ENCODE peak calls at places on chromosomes 2 and 18, in six cellular contexts. X is IMR-90, Y is HT1080, T is NCI-H526, K is NCI-H1436, A is EL. C is an unnamed sample.

GRCh38 chr2:170465241-170465640 is 249.9 kb upstream of the SP5 start:
- DNase-seq in Y (peak), X (no peak), T (no peak), A (peak), K (no peak), C (no peak)

GRCh38 chr2:230225486-230225885 is at the start of gene SP140:
- DNase-seq in X (no peak), K (no peak), T (no peak), Y (no peak), A (no peak), C (peak)

GRCh38 chr2:47174731-47175361 is 19.7 kb upstream of the STPG4 start:
- DNase-seq in Y (peak), T (no peak), X (peak), A (peak), K (peak), C (no peak)

GRCh38 chr18:24016643-24017042 is 2.1 kb downstream of the TTC39C start:
- DNase-seq in A (no peak), K (no peak), Y (peak), T (peak), X (no peak), C (peak)

GRCh38 chr2:191218292-191218898 is 26.8 kb upstream of the MYO1B start:
- DNase-seq in X (peak), A (peak), K (peak), T (peak), Y (peak), C (peak)

GRCh38 chr2:217451634-217452033 is 551.2 kb downstream of the TNS1 start:
- DNase-seq in X (peak), A (peak), K (no peak), T (no peak), Y (peak), C (no peak)

GRCh38 chr2:67997528-67998267 is 65.1 kb downstream of the C1D start:
- DNase-seq in Y (peak), X (peak), A (peak), K (no peak), T (no peak), C (no peak)

GRCh38 chr2:193963472-193964119 is 1693.4 kb upstream of the SLC39A10 start:
- DNase-seq in X (no peak), A (no peak), Y (peak), K (peak), T (peak), C (peak)

GRCh38 chr18:65082907-65083306 is 667.9 kb upstream of the CDH7 start:
- DNase-seq in Y (no peak), A (no peak), T (no peak), X (no peak), K (no peak), C (no peak)

GRCh38 chr2:97951155-97951670 is 44.5 kb downstream of the TMEM131 start:
- DNase-seq in K (no peak), Y (peak), A (peak), T (no peak), X (peak), C (no peak)

GRCh38 chr2:74845217-74845751 is 11.4 kb downstream of the HK2 start:
- DNase-seq in A (peak), Y (peak), K (no peak), T (no peak), X (peak), C (peak)

GRCh38 chr2:98710709-98711108 is 20.2 kb downstream of the MGAT4A start:
- DNase-seq in A (no peak), K (no peak), X (no peak), Y (no peak), T (no peak), C (no peak)

GRCh38 chr2:130390460-130391057 is 34.7 kb downstream of the PTPN18 start:
- DNase-seq in X (no peak), T (no peak), K (no peak), Y (no peak), A (no peak), C (peak)

GRCh38 chr2:162175720-162176119 is 23.7 kb upstream of the GCG start:
- DNase-seq in T (no peak), X (no peak), A (no peak), Y (no peak), K (no peak), C (no peak)

GRCh38 chr2:48346124-48346536 is 183.8 kb upstream of the STON1 start:
- DNase-seq in A (peak), X (peak), K (no peak), T (no peak), Y (peak), C (peak)

GRCh38 chr2:85154048-85154753 is 21.0 kb downstream of the TCF7L1 start:
- DNase-seq in Y (no peak), A (no peak), X (peak), K (no peak), T (no peak), C (no peak)

GRCh38 chr2:218717262-218717661 is 6.6 kb downstream of the TTLL4 start:
- DNase-seq in X (peak), A (peak), T (no peak), K (no peak), Y (peak), C (no peak)

GRCh38 chr18:22879279-22879678 is 53.8 kb upstream of the RBBP8 start:
- DNase-seq in Y (no peak), A (no peak), T (peak), K (no peak), X (no peak), C (no peak)

GRCh38 chr2:106537711-106538275 is 50.6 kb downstream of the CD8B2 start:
- DNase-seq in K (no peak), A (no peak), T (no peak), Y (no peak), X (no peak), C (no peak)

GRCh38 chr18:31720867-31721266 is 36.5 kb upstream of the B4GALT6 start:
- DNase-seq in X (no peak), A (no peak), T (no peak), Y (peak), K (no peak), C (no peak)

GRCh38 chr2:29443627-29444026 is 328.4 kb downstream of the CLIP4 start:
- DNase-seq in A (peak), Y (peak), T (no peak), K (no peak), X (peak), C (no peak)

GRCh38 chr18:361941-362913 is 94.4 kb upstream of the THOC1 start:
- DNase-seq in X (peak), A (peak), T (no peak), K (no peak), Y (peak), C (no peak)

GRCh38 chr2:197255550-197255949 is 55.0 kb downstream of the ANKRD44 start:
- DNase-seq in Y (no peak), T (no peak), K (no peak), X (peak), A (peak), C (peak)

GRCh38 chr2:119230630-119231185 is 7.1 kb downstream of the STEAP3 start:
- DNase-seq in T (no peak), X (peak), K (no peak), A (peak), Y (no peak), C (no peak)

GRCh38 chr2:3242747-3243369 is 134.8 kb downstream of the EIPR1 start:
- DNase-seq in K (no peak), Y (no peak), A (no peak), T (no peak), X (peak), C (no peak)

GRCh38 chr2:179875864-179876263 is 14.5 kb upstream of the ZNF385B start:
- DNase-seq in Y (no peak), K (no peak), A (no peak), T (no peak), X (no peak), C (no peak)

GRCh38 chr18:60053747-60054304 is 154.0 kb downstream of the PMAIP1 start:
- DNase-seq in T (no peak), K (no peak), A (peak), X (peak), Y (peak), C (no peak)

GRCh38 chr2:85134255-85135065 is 1.3 kb downstream of the TCF7L1 start:
- DNase-seq in X (peak), A (peak), Y (no peak), T (no peak), K (no peak), C (peak)

GRCh38 chr2:36528274-36528673 is 69.7 kb downstream of the FEZ2 start:
- DNase-seq in A (no peak), X (no peak), K (no peak), T (no peak), Y (no peak), C (no peak)

GRCh38 chr2:71609958-71610357 is 156.6 kb downstream of the DYSF start:
- DNase-seq in A (peak), Y (peak), K (no peak), T (no peak), X (peak), C (no peak)

GRCh38 chr2:134301099-134301970 is 47.5 kb downstream of the MGAT5 start:
- DNase-seq in X (peak), A (peak), K (no peak), T (no peak), Y (peak), C (no peak)

C was measured in Ammon's horn.